ENCODE peak calls at places on chromosomes 6 and 20, in ten cellular contexts. One of them, this sample, is unnamed.

GRCh38 chr20:3209023-3209945 is at the start of gene ITPA:
- DNase-seq in kidney tubule cell: peak
- DNase-seq in HT-29: peak
- DNase-seq in nephron progenitor cell: peak
- DNase-seq in AG10803: peak
- DNase-seq in NCI-H1105: peak
- DNase-seq in NCI-H345: peak
- DNase-seq in GM04504: no peak
- DNase-seq in DMS153: no peak
- DNase-seq in NCI-H2081: peak
- DNase-seq in this sample: peak

GRCh38 chr6:19037607-19038006 is 650.5 kb downstream of the RNF144B start:
- DNase-seq in kidney tubule cell: no peak
- DNase-seq in HT-29: no peak
- DNase-seq in nephron progenitor cell: no peak
- DNase-seq in AG10803: peak
- DNase-seq in NCI-H1105: no peak
- DNase-seq in NCI-H345: no peak
- DNase-seq in GM04504: no peak
- DNase-seq in DMS153: no peak
- DNase-seq in NCI-H2081: no peak
- DNase-seq in this sample: no peak

GRCh38 chr6:150490586-150490985 is 109.1 kb upstream of the PLEKHG1 start:
- DNase-seq in kidney tubule cell: peak
- DNase-seq in HT-29: peak
- DNase-seq in nephron progenitor cell: no peak
- DNase-seq in AG10803: no peak
- DNase-seq in NCI-H1105: no peak
- DNase-seq in NCI-H345: no peak
- DNase-seq in GM04504: no peak
- DNase-seq in DMS153: no peak
- DNase-seq in NCI-H2081: no peak
- DNase-seq in this sample: peak

GRCh38 chr6:80464901-80465300 is 358.4 kb downstream of the BCKDHB start:
- DNase-seq in kidney tubule cell: no peak
- DNase-seq in HT-29: no peak
- DNase-seq in nephron progenitor cell: no peak
- DNase-seq in AG10803: no peak
- DNase-seq in NCI-H1105: no peak
- DNase-seq in NCI-H345: no peak
- DNase-seq in GM04504: no peak
- DNase-seq in DMS153: no peak
- DNase-seq in NCI-H2081: no peak
- DNase-seq in this sample: peak

GRCh38 chr6:150221152-150221551 is 78.3 kb downstream of the PPP1R14C start:
- DNase-seq in kidney tubule cell: no peak
- DNase-seq in HT-29: no peak
- DNase-seq in nephron progenitor cell: no peak
- DNase-seq in AG10803: no peak
- DNase-seq in NCI-H1105: no peak
- DNase-seq in NCI-H345: no peak
- DNase-seq in GM04504: no peak
- DNase-seq in DMS153: no peak
- DNase-seq in NCI-H2081: no peak
- DNase-seq in this sample: no peak

GRCh38 chr6:133837801-133838349 is 51.0 kb upstream of the TCF21 start:
- DNase-seq in kidney tubule cell: peak
- DNase-seq in HT-29: peak
- DNase-seq in nephron progenitor cell: peak
- DNase-seq in AG10803: peak
- DNase-seq in NCI-H1105: peak
- DNase-seq in NCI-H345: peak
- DNase-seq in GM04504: no peak
- DNase-seq in DMS153: peak
- DNase-seq in NCI-H2081: peak
- DNase-seq in this sample: peak

GRCh38 chr6:8539446-8539845 is 104.1 kb upstream of the SLC35B3 start:
- DNase-seq in kidney tubule cell: peak
- DNase-seq in HT-29: peak
- DNase-seq in nephron progenitor cell: no peak
- DNase-seq in AG10803: peak
- DNase-seq in NCI-H1105: no peak
- DNase-seq in NCI-H345: no peak
- DNase-seq in GM04504: no peak
- DNase-seq in DMS153: no peak
- DNase-seq in NCI-H2081: peak
- DNase-seq in this sample: peak

GRCh38 chr20:8640461-8640860 is 428.4 kb upstream of the PLCB4 start:
- DNase-seq in kidney tubule cell: peak
- DNase-seq in HT-29: no peak
- DNase-seq in nephron progenitor cell: no peak
- DNase-seq in AG10803: peak
- DNase-seq in NCI-H1105: no peak
- DNase-seq in NCI-H345: no peak
- DNase-seq in GM04504: no peak
- DNase-seq in DMS153: no peak
- DNase-seq in NCI-H2081: no peak
- DNase-seq in this sample: no peak

GRCh38 chr6:53347250-53347920 is 1.4 kb downstream of the ELOVL5 start:
- DNase-seq in kidney tubule cell: peak
- DNase-seq in HT-29: no peak
- DNase-seq in nephron progenitor cell: no peak
- DNase-seq in AG10803: peak
- DNase-seq in NCI-H1105: no peak
- DNase-seq in NCI-H345: peak
- DNase-seq in GM04504: no peak
- DNase-seq in DMS153: no peak
- DNase-seq in NCI-H2081: peak
- DNase-seq in this sample: peak

GRCh38 chr6:52595000-52595795 is 18.3 kb upstream of the TRAM2 start:
- DNase-seq in kidney tubule cell: peak
- DNase-seq in HT-29: no peak
- DNase-seq in nephron progenitor cell: peak
- DNase-seq in AG10803: peak
- DNase-seq in NCI-H1105: no peak
- DNase-seq in NCI-H345: no peak
- DNase-seq in GM04504: peak
- DNase-seq in DMS153: no peak
- DNase-seq in NCI-H2081: no peak
- DNase-seq in this sample: peak

GRCh38 chr20:39879296-39879695 is 809.7 kb downstream of the MAFB start:
- DNase-seq in kidney tubule cell: no peak
- DNase-seq in HT-29: no peak
- DNase-seq in nephron progenitor cell: no peak
- DNase-seq in AG10803: peak
- DNase-seq in NCI-H1105: no peak
- DNase-seq in NCI-H345: no peak
- DNase-seq in GM04504: no peak
- DNase-seq in DMS153: no peak
- DNase-seq in NCI-H2081: no peak
- DNase-seq in this sample: no peak

GRCh38 chr20:32157611-32158010 is 48.1 kb downstream of the TM9SF4 start:
- DNase-seq in kidney tubule cell: no peak
- DNase-seq in HT-29: no peak
- DNase-seq in nephron progenitor cell: no peak
- DNase-seq in AG10803: no peak
- DNase-seq in NCI-H1105: no peak
- DNase-seq in NCI-H345: no peak
- DNase-seq in GM04504: no peak
- DNase-seq in DMS153: no peak
- DNase-seq in NCI-H2081: no peak
- DNase-seq in this sample: no peak

GRCh38 chr6:87421576-87421975 is 13.8 kb downstream of the CFAP206 start:
- DNase-seq in kidney tubule cell: no peak
- DNase-seq in HT-29: no peak
- DNase-seq in nephron progenitor cell: no peak
- DNase-seq in AG10803: no peak
- DNase-seq in NCI-H1105: no peak
- DNase-seq in NCI-H345: no peak
- DNase-seq in GM04504: no peak
- DNase-seq in DMS153: no peak
- DNase-seq in NCI-H2081: no peak
- DNase-seq in this sample: no peak

GRCh38 chr6:41543087-41543486 is 3.1 kb upstream of the FOXP4 start:
- DNase-seq in kidney tubule cell: no peak
- DNase-seq in HT-29: no peak
- DNase-seq in nephron progenitor cell: no peak
- DNase-seq in AG10803: no peak
- DNase-seq in NCI-H1105: no peak
- DNase-seq in NCI-H345: no peak
- DNase-seq in GM04504: no peak
- DNase-seq in DMS153: no peak
- DNase-seq in NCI-H2081: no peak
- DNase-seq in this sample: no peak

GRCh38 chr20:50992733-50993457 is 30.0 kb downstream of the KCNG1 start:
- DNase-seq in kidney tubule cell: peak
- DNase-seq in HT-29: peak
- DNase-seq in nephron progenitor cell: peak
- DNase-seq in AG10803: peak
- DNase-seq in NCI-H1105: peak
- DNase-seq in NCI-H345: peak
- DNase-seq in GM04504: peak
- DNase-seq in DMS153: peak
- DNase-seq in NCI-H2081: peak
- DNase-seq in this sample: peak

GRCh38 chr6:166258854-166259276 is 49.3 kb downstream of the PRR18 start:
- DNase-seq in kidney tubule cell: peak
- DNase-seq in HT-29: peak
- DNase-seq in nephron progenitor cell: no peak
- DNase-seq in AG10803: no peak
- DNase-seq in NCI-H1105: no peak
- DNase-seq in NCI-H345: no peak
- DNase-seq in GM04504: no peak
- DNase-seq in DMS153: no peak
- DNase-seq in NCI-H2081: no peak
- DNase-seq in this sample: no peak

GRCh38 chr6:15062311-15063252 is 183.3 kb upstream of the JARID2 start:
- DNase-seq in kidney tubule cell: peak
- DNase-seq in HT-29: no peak
- DNase-seq in nephron progenitor cell: no peak
- DNase-seq in AG10803: peak
- DNase-seq in NCI-H1105: no peak
- DNase-seq in NCI-H345: no peak
- DNase-seq in GM04504: peak
- DNase-seq in DMS153: no peak
- DNase-seq in NCI-H2081: no peak
- DNase-seq in this sample: no peak

GRCh38 chr6:167858842-167859520 is 32.3 kb downstream of the AFDN start:
- DNase-seq in kidney tubule cell: no peak
- DNase-seq in HT-29: peak
- DNase-seq in nephron progenitor cell: no peak
- DNase-seq in AG10803: no peak
- DNase-seq in NCI-H1105: no peak
- DNase-seq in NCI-H345: no peak
- DNase-seq in GM04504: no peak
- DNase-seq in DMS153: no peak
- DNase-seq in NCI-H2081: no peak
- DNase-seq in this sample: no peak

GRCh38 chr6:3808189-3808588 is 41.0 kb upstream of the FAM50B start:
- DNase-seq in kidney tubule cell: no peak
- DNase-seq in HT-29: no peak
- DNase-seq in nephron progenitor cell: no peak
- DNase-seq in AG10803: no peak
- DNase-seq in NCI-H1105: no peak
- DNase-seq in NCI-H345: no peak
- DNase-seq in GM04504: no peak
- DNase-seq in DMS153: no peak
- DNase-seq in NCI-H2081: no peak
- DNase-seq in this sample: no peak

GRCh38 chr6:133130863-133131262 is 110.3 kb upstream of the EYA4 start:
- DNase-seq in kidney tubule cell: peak
- DNase-seq in HT-29: peak
- DNase-seq in nephron progenitor cell: no peak
- DNase-seq in AG10803: no peak
- DNase-seq in NCI-H1105: no peak
- DNase-seq in NCI-H345: no peak
- DNase-seq in GM04504: no peak
- DNase-seq in DMS153: peak
- DNase-seq in NCI-H2081: peak
- DNase-seq in this sample: peak

GRCh38 chr6:33160728-33161323 is 31.4 kb downstream of the COL11A2 start:
- DNase-seq in kidney tubule cell: peak
- DNase-seq in HT-29: no peak
- DNase-seq in nephron progenitor cell: no peak
- DNase-seq in AG10803: peak
- DNase-seq in NCI-H1105: no peak
- DNase-seq in NCI-H345: no peak
- DNase-seq in GM04504: peak
- DNase-seq in DMS153: no peak
- DNase-seq in NCI-H2081: no peak
- DNase-seq in this sample: peak

GRCh38 chr6:152117156-152118129 is 310.0 kb downstream of the ESR1 start:
- DNase-seq in kidney tubule cell: peak
- DNase-seq in HT-29: no peak
- DNase-seq in nephron progenitor cell: no peak
- DNase-seq in AG10803: peak
- DNase-seq in NCI-H1105: no peak
- DNase-seq in NCI-H345: no peak
- DNase-seq in GM04504: no peak
- DNase-seq in DMS153: no peak
- DNase-seq in NCI-H2081: no peak
- DNase-seq in this sample: no peak

GRCh38 chr6:52815167-52816092 is 11.8 kb upstream of the GSTA1 start:
- DNase-seq in kidney tubule cell: peak
- DNase-seq in HT-29: peak
- DNase-seq in nephron progenitor cell: peak
- DNase-seq in AG10803: peak
- DNase-seq in NCI-H1105: peak
- DNase-seq in NCI-H345: peak
- DNase-seq in GM04504: peak
- DNase-seq in DMS153: no peak
- DNase-seq in NCI-H2081: peak
- DNase-seq in this sample: peak

This sample was measured in iPS-NIHi11.